ENCODE peak calls at places on chromosomes 6 and 20, in nine cellular contexts. One of them, this sample, is unnamed.

GRCh38 chr20:25066386-25066785 is 8.4 kb upstream of the ACSS1 start:
- DNase-seq in NK-92 treated with Interleukin-12 subunit alpha and Interleukin-12 subunit beta, amount 100 ng/mL, for 24 hours: no peak
- DNase-seq in EH: no peak
- DNase-seq in activated T-cell treated with anti-CD3 and anti-CD28 coated beads, Interleukin-2, amount 50 U/mL, for 24 hours: peak
- DNase-seq in BE2C: no peak
- DNase-seq in small intestine: no peak
- DNase-seq in T-helper 2 cell: no peak
- DNase-seq in ELR: no peak
- DNase-seq in amygdala: no peak
- DNase-seq in this sample: peak

GRCh38 chr20:25196701-25197120 is 1.2 kb downstream of the ENTPD6 start:
- DNase-seq in BE2C: no peak
- DNase-seq in T-helper 2 cell: no peak
- DNase-seq in amygdala: peak
- DNase-seq in EH: no peak
- DNase-seq in ELR: no peak
- DNase-seq in activated T-cell treated with anti-CD3 and anti-CD28 coated beads, Interleukin-2, amount 50 U/mL, for 24 hours: no peak
- DNase-seq in small intestine: no peak
- DNase-seq in NK-92 treated with Interleukin-12 subunit alpha and Interleukin-12 subunit beta, amount 100 ng/mL, for 24 hours: no peak
- DNase-seq in this sample: no peak

GRCh38 chr20:50977066-50978045 is 18.7 kb downstream of the MOCS3 start:
- DNase-seq in activated T-cell treated with anti-CD3 and anti-CD28 coated beads, Interleukin-2, amount 50 U/mL, for 24 hours: no peak
- DNase-seq in T-helper 2 cell: no peak
- DNase-seq in amygdala: no peak
- DNase-seq in BE2C: no peak
- DNase-seq in EH: no peak
- DNase-seq in small intestine: no peak
- DNase-seq in ELR: no peak
- DNase-seq in NK-92 treated with Interleukin-12 subunit alpha and Interleukin-12 subunit beta, amount 100 ng/mL, for 24 hours: no peak
- DNase-seq in this sample: no peak

GRCh38 chr20:61821698-61822097 is 244.0 kb downstream of the TAF4 start:
- DNase-seq in ELR: no peak
- DNase-seq in activated T-cell treated with anti-CD3 and anti-CD28 coated beads, Interleukin-2, amount 50 U/mL, for 24 hours: no peak
- DNase-seq in BE2C: no peak
- DNase-seq in NK-92 treated with Interleukin-12 subunit alpha and Interleukin-12 subunit beta, amount 100 ng/mL, for 24 hours: no peak
- DNase-seq in small intestine: peak
- DNase-seq in amygdala: no peak
- DNase-seq in T-helper 2 cell: no peak
- DNase-seq in EH: no peak
- DNase-seq in this sample: no peak

GRCh38 chr20:32453467-32454163 is 95.5 kb downstream of the ASXL1 start:
- DNase-seq in small intestine: no peak
- DNase-seq in activated T-cell treated with anti-CD3 and anti-CD28 coated beads, Interleukin-2, amount 50 U/mL, for 24 hours: no peak
- DNase-seq in ELR: no peak
- DNase-seq in amygdala: no peak
- DNase-seq in EH: no peak
- DNase-seq in NK-92 treated with Interleukin-12 subunit alpha and Interleukin-12 subunit beta, amount 100 ng/mL, for 24 hours: no peak
- DNase-seq in BE2C: no peak
- DNase-seq in T-helper 2 cell: no peak
- DNase-seq in this sample: no peak

GRCh38 chr20:9458075-9458818 is 56.1 kb upstream of the LAMP5 start:
- DNase-seq in amygdala: no peak
- DNase-seq in ELR: peak
- DNase-seq in activated T-cell treated with anti-CD3 and anti-CD28 coated beads, Interleukin-2, amount 50 U/mL, for 24 hours: no peak
- DNase-seq in small intestine: no peak
- DNase-seq in BE2C: peak
- DNase-seq in EH: peak
- DNase-seq in NK-92 treated with Interleukin-12 subunit alpha and Interleukin-12 subunit beta, amount 100 ng/mL, for 24 hours: no peak
- DNase-seq in T-helper 2 cell: no peak
- DNase-seq in this sample: no peak

GRCh38 chr6:46207174-46207573 is 36.4 kb upstream of the ENPP5 start:
- DNase-seq in T-helper 2 cell: no peak
- DNase-seq in small intestine: no peak
- DNase-seq in activated T-cell treated with anti-CD3 and anti-CD28 coated beads, Interleukin-2, amount 50 U/mL, for 24 hours: no peak
- DNase-seq in ELR: no peak
- DNase-seq in NK-92 treated with Interleukin-12 subunit alpha and Interleukin-12 subunit beta, amount 100 ng/mL, for 24 hours: no peak
- DNase-seq in BE2C: no peak
- DNase-seq in amygdala: no peak
- DNase-seq in EH: no peak
- DNase-seq in this sample: no peak

GRCh38 chr20:34293119-34293518 is 10.0 kb downstream of the AHCY start:
- DNase-seq in T-helper 2 cell: no peak
- DNase-seq in EH: no peak
- DNase-seq in BE2C: no peak
- DNase-seq in ELR: no peak
- DNase-seq in amygdala: no peak
- DNase-seq in NK-92 treated with Interleukin-12 subunit alpha and Interleukin-12 subunit beta, amount 100 ng/mL, for 24 hours: no peak
- DNase-seq in activated T-cell treated with anti-CD3 and anti-CD28 coated beads, Interleukin-2, amount 50 U/mL, for 24 hours: no peak
- DNase-seq in small intestine: no peak
- DNase-seq in this sample: no peak

GRCh38 chr6:27452496-27452897 is 20.4 kb downstream of the ZNF184 start:
- DNase-seq in NK-92 treated with Interleukin-12 subunit alpha and Interleukin-12 subunit beta, amount 100 ng/mL, for 24 hours: no peak
- DNase-seq in activated T-cell treated with anti-CD3 and anti-CD28 coated beads, Interleukin-2, amount 50 U/mL, for 24 hours: no peak
- DNase-seq in BE2C: no peak
- DNase-seq in ELR: peak
- DNase-seq in small intestine: no peak
- DNase-seq in EH: peak
- DNase-seq in amygdala: no peak
- DNase-seq in T-helper 2 cell: no peak
- DNase-seq in this sample: no peak

GRCh38 chr6:70846207-70846835 is 110.5 kb downstream of the B3GAT2 start:
- DNase-seq in amygdala: no peak
- DNase-seq in ELR: no peak
- DNase-seq in NK-92 treated with Interleukin-12 subunit alpha and Interleukin-12 subunit beta, amount 100 ng/mL, for 24 hours: no peak
- DNase-seq in BE2C: no peak
- DNase-seq in EH: no peak
- DNase-seq in activated T-cell treated with anti-CD3 and anti-CD28 coated beads, Interleukin-2, amount 50 U/mL, for 24 hours: no peak
- DNase-seq in small intestine: no peak
- DNase-seq in T-helper 2 cell: no peak
- DNase-seq in this sample: no peak

GRCh38 chr20:37538003-37538402 is 10.3 kb upstream of the BLCAP start:
- DNase-seq in amygdala: no peak
- DNase-seq in EH: peak
- DNase-seq in T-helper 2 cell: no peak
- DNase-seq in small intestine: peak
- DNase-seq in ELR: peak
- DNase-seq in NK-92 treated with Interleukin-12 subunit alpha and Interleukin-12 subunit beta, amount 100 ng/mL, for 24 hours: no peak
- DNase-seq in activated T-cell treated with anti-CD3 and anti-CD28 coated beads, Interleukin-2, amount 50 U/mL, for 24 hours: no peak
- DNase-seq in BE2C: no peak
- DNase-seq in this sample: peak

GRCh38 chr20:41248371-41249024 is 69.0 kb downstream of the ZHX3 start:
- DNase-seq in amygdala: peak
- DNase-seq in small intestine: no peak
- DNase-seq in T-helper 2 cell: no peak
- DNase-seq in NK-92 treated with Interleukin-12 subunit alpha and Interleukin-12 subunit beta, amount 100 ng/mL, for 24 hours: no peak
- DNase-seq in BE2C: no peak
- DNase-seq in ELR: peak
- DNase-seq in EH: peak
- DNase-seq in activated T-cell treated with anti-CD3 and anti-CD28 coated beads, Interleukin-2, amount 50 U/mL, for 24 hours: no peak
- DNase-seq in this sample: no peak

GRCh38 chr20:35302421-35303335 is 10.5 kb upstream of the FAM83C start:
- DNase-seq in ELR: peak
- DNase-seq in small intestine: no peak
- DNase-seq in activated T-cell treated with anti-CD3 and anti-CD28 coated beads, Interleukin-2, amount 50 U/mL, for 24 hours: peak
- DNase-seq in amygdala: no peak
- DNase-seq in BE2C: no peak
- DNase-seq in T-helper 2 cell: no peak
- DNase-seq in NK-92 treated with Interleukin-12 subunit alpha and Interleukin-12 subunit beta, amount 100 ng/mL, for 24 hours: no peak
- DNase-seq in EH: peak
- DNase-seq in this sample: no peak

GRCh38 chr20:49712918-49713778 is 530 bp downstream of the B4GALT5 start:
- DNase-seq in T-helper 2 cell: no peak
- DNase-seq in ELR: peak
- DNase-seq in EH: peak
- DNase-seq in NK-92 treated with Interleukin-12 subunit alpha and Interleukin-12 subunit beta, amount 100 ng/mL, for 24 hours: peak
- DNase-seq in BE2C: peak
- DNase-seq in small intestine: peak
- DNase-seq in activated T-cell treated with anti-CD3 and anti-CD28 coated beads, Interleukin-2, amount 50 U/mL, for 24 hours: no peak
- DNase-seq in amygdala: no peak
- DNase-seq in this sample: peak

GRCh38 chr6:16836186-16836981 is 75.1 kb upstream of the ATXN1 start:
- DNase-seq in EH: peak
- DNase-seq in ELR: peak
- DNase-seq in amygdala: peak
- DNase-seq in activated T-cell treated with anti-CD3 and anti-CD28 coated beads, Interleukin-2, amount 50 U/mL, for 24 hours: no peak
- DNase-seq in NK-92 treated with Interleukin-12 subunit alpha and Interleukin-12 subunit beta, amount 100 ng/mL, for 24 hours: no peak
- DNase-seq in BE2C: no peak
- DNase-seq in T-helper 2 cell: no peak
- DNase-seq in small intestine: no peak
- DNase-seq in this sample: no peak